ENCODE peak calls at places on chromosomes 12 and 14, in five cellular contexts. S is neuronal stem cell, J is dorsolateral prefrontal cortex, O is RWPE1, U is heart right ventricle. X is an unnamed sample.

GRCh38 chr14:65867333-65867732 is 454.8 kb downstream of the FUT8 start:
- DNase-seq in S (no peak), J (no peak), O (no peak), U (no peak), X (no peak)

GRCh38 chr12:40154381-40154780 is 48.5 kb upstream of the SLC2A13 start:
- DNase-seq in S (no peak), J (no peak), O (no peak), U (no peak), X (no peak)

GRCh38 chr12:12719496-12719895 is 2.3 kb downstream of the CDKN1B start:
- DNase-seq in S (no peak), J (no peak), O (no peak), U (no peak), X (no peak)

GRCh38 chr12:612293-612692 is 51.0 kb downstream of the NINJ2 start:
- DNase-seq in S (no peak), J (no peak), O (no peak), U (no peak), X (no peak)

GRCh38 chr12:120853188-120853587 is 51.0 kb downstream of the SPPL3 start:
- DNase-seq in S (no peak), J (no peak), O (no peak), U (no peak), X (no peak)

GRCh38 chr14:100573009-100573756 is 14.0 kb downstream of the BEGAIN start:
- DNase-seq in S (no peak), J (no peak), O (no peak), U (no peak), X (no peak)

GRCh38 chr12:46702581-46703344 is 123.0 kb downstream of the SLC38A4 start:
- DNase-seq in S (peak; percentile 29), J (no peak), O (peak; percentile 86), U (no peak), X (no peak)

GRCh38 chr12:2627343-2628191 is 167.2 kb upstream of the FKBP4 start:
- DNase-seq in S (no peak), J (no peak), O (no peak), U (no peak), X (no peak)

GRCh38 chr12:52411806-52412205 is 5.7 kb upstream of the KRT82 start:
- DNase-seq in S (no peak), J (no peak), O (no peak), U (no peak), X (no peak)

GRCh38 chr12:66191547-66192126 is 2.6 kb downstream of the IRAK3 start:
- DNase-seq in S (no peak), J (no peak), O (no peak), U (no peak), X (no peak)

GRCh38 chr12:50401383-50402155 is 884 bp downstream of the LARP4 start:
- DNase-seq in S (peak; percentile 6), J (no peak), O (peak; percentile 23), U (no peak), X (no peak)

GRCh38 chr12:131407221-131408035 is 303.5 kb upstream of the SFSWAP start:
- DNase-seq in S (no peak), J (no peak), O (no peak), U (no peak), X (no peak)

GRCh38 chr14:61720302-61720677 is 25.0 kb downstream of the HIF1A start:
- DNase-seq in S (no peak), J (no peak), O (no peak), U (no peak), X (no peak)

GRCh38 chr14:85921241-85921640 is 391.3 kb downstream of the FLRT2 start:
- DNase-seq in S (no peak), J (no peak), O (no peak), U (no peak), X (peak; percentile 21)

GRCh38 chr12:56261503-56262230 is 3.5 kb upstream of the ANKRD52 start:
- DNase-seq in S (no peak), J (no peak), O (peak; percentile 87), U (no peak), X (no peak)

GRCh38 chr12:3527181-3527580 is 36.2 kb downstream of the PRMT8 start:
- DNase-seq in S (no peak), J (no peak), O (peak; percentile 57), U (no peak), X (no peak)

GRCh38 chr14:39396448-39396847 is 35.8 kb downstream of the FBXO33 start:
- DNase-seq in S (no peak), J (no peak), O (no peak), U (no peak), X (no peak)

GRCh38 chr14:30521899-30522736 is 36.8 kb upstream of the G2E3 start:
- DNase-seq in S (peak; percentile 20), J (no peak), O (peak; percentile 21), U (no peak), X (no peak)

GRCh38 chr14:97779140-97779539 is 982.0 kb downstream of the VRK1 start:
- DNase-seq in S (no peak), J (no peak), O (no peak), U (no peak), X (no peak)

GRCh38 chr12:2003676-2004112 is 563 bp downstream of the DCP1B start:
- DNase-seq in S (no peak), J (no peak), O (peak; percentile 9), U (no peak), X (no peak)

GRCh38 chr12:131543040-131543439 is 167.8 kb upstream of the SFSWAP start:
- DNase-seq in S (no peak), J (no peak), O (no peak), U (no peak), X (no peak)

GRCh38 chr12:12777056-12777455 is 8.4 kb upstream of the APOLD1 start:
- DNase-seq in S (no peak), J (no peak), O (no peak), U (no peak), X (no peak)

GRCh38 chr12:78118036-78118435 is 287.3 kb downstream of the NAV3 start:
- DNase-seq in S (no peak), J (no peak), O (no peak), U (no peak), X (peak; percentile 7)

GRCh38 chr14:99744199-99744872 is 48.9 kb upstream of the EML1 start:
- DNase-seq in S (no peak), J (no peak), O (no peak), U (no peak), X (no peak)

GRCh38 chr12:85322715-85323114 is 42.7 kb downstream of the ALX1 start:
- DNase-seq in S (no peak), J (no peak), O (no peak), U (no peak), X (no peak)

GRCh38 chr12:120119395-120119973 is 2.9 kb upstream of the RAB35 start:
- DNase-seq in S (no peak), J (no peak), O (no peak), U (no peak), X (no peak)

GRCh38 chr14:50041980-50042379 is 74.4 kb downstream of the VCPKMT start:
- DNase-seq in S (no peak), J (no peak), O (no peak), U (no peak), X (no peak)

GRCh38 chr14:73792476-73792875 is 59.2 kb upstream of the PTGR2 start:
- DNase-seq in S (no peak), J (no peak), O (no peak), U (no peak), X (no peak)

GRCh38 chr12:100611031-100611430 is 37.5 kb downstream of the GAS2L3 start:
- DNase-seq in S (no peak), J (no peak), O (no peak), U (no peak), X (no peak)

GRCh38 chr14:59161571-59162175 is 26.8 kb upstream of the DAAM1 start:
- DNase-seq in S (peak; percentile 47), J (no peak), O (peak; percentile 19), U (no peak), X (no peak)

GRCh38 chr12:3332190-3332589 is 158.8 kb upstream of the PRMT8 start:
- DNase-seq in S (no peak), J (no peak), O (peak; percentile 21), U (no peak), X (no peak)

GRCh38 chr14:99681832-99682148 is 2.3 kb upstream of the CYP46A1 start:
- DNase-seq in S (no peak), J (no peak), O (no peak), U (no peak), X (no peak)

GRCh38 chr12:94513527-94513926 is 53.9 kb upstream of the CEP83 start:
- DNase-seq in S (no peak), J (no peak), O (no peak), U (no peak), X (no peak)

GRCh38 chr14:56170028-56170427 is 51.8 kb downstream of the PELI2 start:
- DNase-seq in S (no peak), J (no peak), O (no peak), U (no peak), X (no peak)

GRCh38 chr12:12405882-12406281 is 49.0 kb downstream of the BORCS5 start:
- DNase-seq in S (no peak), J (no peak), O (no peak), U (peak; percentile 27), X (no peak)

GRCh38 chr14:52013984-52014600 is 24.7 kb downstream of the RTRAF start:
- DNase-seq in S (no peak), J (no peak), O (no peak), U (no peak), X (no peak)

GRCh38 chr14:90427848-90428426 is 31.1 kb downstream of the CALM1 start:
- DNase-seq in S (no peak), J (no peak), O (no peak), U (peak; percentile 28), X (no peak)

GRCh38 chr14:59282366-59282765 is 93.9 kb downstream of the DAAM1 start:
- DNase-seq in S (no peak), J (no peak), O (peak; percentile 36), U (no peak), X (no peak)

GRCh38 chr12:4701383-4701782 is 18.8 kb upstream of the GALNT8 start:
- DNase-seq in S (no peak), J (no peak), O (no peak), U (no peak), X (no peak)
- H3K27ac ChIP-seq in S (no peak overlapping the region), J (no peak overlapping the region), O (no peak overlapping the region), U (peak overlapping the region; percentile 45), X (no peak overlapping the region)

GRCh38 chr14:22852599-22852939 is 16.2 kb downstream of the MMP14 start:
- DNase-seq in S (no peak), J (no peak), O (no peak), U (no peak), X (no peak)
- H3K27ac ChIP-seq in S (no peak overlapping the region), J (no peak overlapping the region), O (peak overlapping the region; percentile 99), U (peak overlapping the region; percentile 79), X (no peak overlapping the region)

DNA sequence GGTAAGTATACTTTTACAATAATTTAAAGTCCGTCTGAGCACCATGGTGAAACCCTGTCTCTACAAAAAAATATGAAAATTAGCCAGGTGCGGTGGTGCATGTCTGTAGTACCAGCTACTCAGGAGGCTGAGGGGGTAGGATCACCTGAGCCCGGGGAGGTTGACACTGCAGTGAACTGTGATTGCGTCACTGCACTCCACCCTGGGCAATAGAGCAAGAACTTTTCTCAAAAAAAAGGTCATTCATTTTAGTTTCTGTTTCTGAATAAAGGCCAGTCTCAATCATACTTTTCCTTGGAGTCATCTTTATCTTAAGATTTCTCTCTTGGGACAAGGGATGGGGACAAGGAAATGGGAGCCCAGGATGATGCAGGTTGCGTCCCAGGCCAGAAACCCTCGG is 12.9 kb downstream of the ANKRD13A start:
- DNase-seq in S (no peak), J (no peak), O (no peak), U (no peak), X (no peak)
- H3K27ac ChIP-seq in S (no peak overlapping the region), J (no peak overlapping the region), O (no peak overlapping the region), U (peak overlapping the region; percentile 68), X (no peak overlapping the region)

GRCh38 chr12:76329606-76330005 is 18.6 kb downstream of the BBS10 start:
- DNase-seq in S (no peak), J (no peak), O (no peak), U (no peak), X (no peak)
- H3K27ac ChIP-seq in S (no peak overlapping the region), J (no peak overlapping the region), O (no peak overlapping the region), U (no peak overlapping the region), X (no peak overlapping the region)